ENCODE peak calls at places on chromosomes 16 and 17, in eight cellular contexts. One of them, this sample, is unnamed.

GRCh38 chr17:65368341-65368740 is 193.1 kb downstream of the AXIN2 start:
- DNase-seq in tibial nerve: no peak
- DNase-seq in upper lobe of right lung: no peak
- DNase-seq in cardiac muscle cell: no peak
- DNase-seq in fibroblast of lung: no peak
- DNase-seq in colonic mucosa: no peak
- DNase-seq in esophagus squamous epithelium: no peak
- DNase-seq in CD4-positive, alpha-beta T cell: no peak
- DNase-seq in this sample: no peak

GRCh38 chr16:89375021-89375420 is 115.3 kb downstream of the ANKRD11 start:
- DNase-seq in tibial nerve: no peak
- DNase-seq in upper lobe of right lung: no peak
- DNase-seq in cardiac muscle cell: no peak
- DNase-seq in fibroblast of lung: peak
- DNase-seq in colonic mucosa: no peak
- DNase-seq in esophagus squamous epithelium: no peak
- DNase-seq in CD4-positive, alpha-beta T cell: no peak
- DNase-seq in this sample: no peak

GRCh38 chr17:68612923-68613292 is 11.7 kb upstream of the FAM20A start:
- DNase-seq in tibial nerve: no peak
- DNase-seq in upper lobe of right lung: no peak
- DNase-seq in cardiac muscle cell: no peak
- DNase-seq in fibroblast of lung: no peak
- DNase-seq in colonic mucosa: no peak
- DNase-seq in esophagus squamous epithelium: no peak
- DNase-seq in CD4-positive, alpha-beta T cell: no peak
- DNase-seq in this sample: no peak

GRCh38 chr17:6100146-6100545 is 30.0 kb downstream of the WSCD1 start:
- DNase-seq in tibial nerve: no peak
- DNase-seq in upper lobe of right lung: peak
- DNase-seq in cardiac muscle cell: no peak
- DNase-seq in fibroblast of lung: no peak
- DNase-seq in colonic mucosa: no peak
- DNase-seq in esophagus squamous epithelium: no peak
- DNase-seq in CD4-positive, alpha-beta T cell: no peak
- DNase-seq in this sample: no peak

GRCh38 chr17:8161289-8162231 is 1.2 kb downstream of the VAMP2 start:
- DNase-seq in tibial nerve: no peak
- DNase-seq in upper lobe of right lung: peak
- DNase-seq in cardiac muscle cell: no peak
- DNase-seq in fibroblast of lung: no peak
- DNase-seq in colonic mucosa: no peak
- DNase-seq in esophagus squamous epithelium: no peak
- DNase-seq in CD4-positive, alpha-beta T cell: no peak
- DNase-seq in this sample: no peak

GRCh38 chr16:56787185-56787584 is 57.3 kb downstream of the NUP93 start:
- DNase-seq in tibial nerve: no peak
- DNase-seq in upper lobe of right lung: no peak
- DNase-seq in cardiac muscle cell: no peak
- DNase-seq in fibroblast of lung: no peak
- DNase-seq in colonic mucosa: no peak
- DNase-seq in esophagus squamous epithelium: no peak
- DNase-seq in CD4-positive, alpha-beta T cell: no peak
- DNase-seq in this sample: no peak

GRCh38 chr16:53945996-53946395 is 242.0 kb downstream of the FTO start:
- DNase-seq in tibial nerve: no peak
- DNase-seq in upper lobe of right lung: no peak
- DNase-seq in cardiac muscle cell: peak
- DNase-seq in fibroblast of lung: peak
- DNase-seq in colonic mucosa: no peak
- DNase-seq in esophagus squamous epithelium: no peak
- DNase-seq in CD4-positive, alpha-beta T cell: no peak
- DNase-seq in this sample: peak

GRCh38 chr17:27236710-27237315 is 57.1 kb upstream of the WSB1 start:
- DNase-seq in tibial nerve: peak
- DNase-seq in upper lobe of right lung: no peak
- DNase-seq in cardiac muscle cell: peak
- DNase-seq in fibroblast of lung: peak
- DNase-seq in colonic mucosa: peak
- DNase-seq in esophagus squamous epithelium: no peak
- DNase-seq in CD4-positive, alpha-beta T cell: peak
- DNase-seq in this sample: peak

GRCh38 chr16:51621610-51622009 is 470.5 kb upstream of the SALL1 start:
- DNase-seq in tibial nerve: no peak
- DNase-seq in upper lobe of right lung: no peak
- DNase-seq in cardiac muscle cell: no peak
- DNase-seq in fibroblast of lung: no peak
- DNase-seq in colonic mucosa: no peak
- DNase-seq in esophagus squamous epithelium: no peak
- DNase-seq in CD4-positive, alpha-beta T cell: no peak
- DNase-seq in this sample: peak

GRCh38 chr17:15947976-15948752 is 3.2 kb downstream of the ADORA2B start:
- DNase-seq in tibial nerve: no peak
- DNase-seq in upper lobe of right lung: no peak
- DNase-seq in cardiac muscle cell: no peak
- DNase-seq in fibroblast of lung: no peak
- DNase-seq in colonic mucosa: peak
- DNase-seq in esophagus squamous epithelium: no peak
- DNase-seq in CD4-positive, alpha-beta T cell: no peak
- DNase-seq in this sample: peak

GRCh38 chr16:20359997-20360396 is 7.5 kb upstream of the UMOD start:
- DNase-seq in tibial nerve: no peak
- DNase-seq in upper lobe of right lung: no peak
- DNase-seq in cardiac muscle cell: no peak
- DNase-seq in fibroblast of lung: no peak
- DNase-seq in colonic mucosa: no peak
- DNase-seq in esophagus squamous epithelium: no peak
- DNase-seq in CD4-positive, alpha-beta T cell: no peak
- DNase-seq in this sample: no peak

GRCh38 chr16:86572616-86573015 is 5.7 kb upstream of the FOXL1 start:
- DNase-seq in tibial nerve: no peak
- DNase-seq in upper lobe of right lung: no peak
- DNase-seq in cardiac muscle cell: no peak
- DNase-seq in fibroblast of lung: no peak
- DNase-seq in colonic mucosa: no peak
- DNase-seq in esophagus squamous epithelium: no peak
- DNase-seq in CD4-positive, alpha-beta T cell: no peak
- DNase-seq in this sample: no peak

GRCh38 chr17:64264891-64265290 is 1.8 kb upstream of the TEX2 start:
- DNase-seq in tibial nerve: no peak
- DNase-seq in upper lobe of right lung: no peak
- DNase-seq in cardiac muscle cell: no peak
- DNase-seq in fibroblast of lung: no peak
- DNase-seq in colonic mucosa: no peak
- DNase-seq in esophagus squamous epithelium: no peak
- DNase-seq in CD4-positive, alpha-beta T cell: no peak
- DNase-seq in this sample: no peak

GRCh38 chr17:2084129-2084765 is 29.3 kb downstream of the HIC1 start:
- DNase-seq in tibial nerve: peak
- DNase-seq in upper lobe of right lung: no peak
- DNase-seq in cardiac muscle cell: peak
- DNase-seq in fibroblast of lung: peak
- DNase-seq in colonic mucosa: peak
- DNase-seq in esophagus squamous epithelium: no peak
- DNase-seq in CD4-positive, alpha-beta T cell: no peak
- DNase-seq in this sample: peak

DNA sequence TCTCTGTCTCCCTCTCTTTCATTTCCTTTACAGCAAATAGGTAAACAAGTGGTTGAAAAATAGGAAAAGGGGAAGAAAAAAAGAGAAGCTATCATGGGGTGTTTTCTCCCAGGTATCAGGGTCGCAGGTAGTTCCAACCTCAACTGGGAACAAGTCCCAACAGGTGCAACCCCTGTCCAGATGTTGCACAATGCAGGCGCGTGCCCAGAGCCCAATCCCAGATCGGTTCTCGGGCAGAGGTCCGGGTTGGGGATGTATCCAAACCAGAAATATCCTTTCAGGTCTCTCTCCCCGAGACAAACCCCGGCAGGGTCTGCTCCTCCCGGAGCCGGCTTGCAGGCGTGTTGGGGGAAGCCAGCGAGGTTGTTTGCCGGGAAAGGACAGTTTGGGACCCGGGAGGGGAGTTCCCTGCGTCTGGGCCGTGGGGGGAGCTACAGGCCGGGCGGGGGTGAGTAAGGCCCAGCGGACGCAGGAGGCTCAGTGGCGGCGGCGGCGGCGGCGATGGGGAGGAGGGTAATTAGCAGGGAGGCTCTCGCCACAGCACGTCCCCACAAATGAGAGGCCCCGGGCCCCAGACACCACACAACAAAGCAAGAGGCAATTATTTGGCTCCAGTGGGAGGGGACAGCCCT is 21.2 kb upstream of the SP6 start:
- DNase-seq in tibial nerve: no peak
- DNase-seq in upper lobe of right lung: no peak
- DNase-seq in cardiac muscle cell: no peak
- DNase-seq in fibroblast of lung: no peak
- DNase-seq in colonic mucosa: no peak
- DNase-seq in esophagus squamous epithelium: no peak
- DNase-seq in CD4-positive, alpha-beta T cell: no peak
- DNase-seq in this sample: no peak
- H3K27ac ChIP-seq in tibial nerve: no peak
- H3K27ac ChIP-seq in upper lobe of right lung: no peak
- H3K27ac ChIP-seq in cardiac muscle cell: no peak
- H3K27ac ChIP-seq in fibroblast of lung: no peak
- H3K27ac ChIP-seq in colonic mucosa: no peak
- H3K27ac ChIP-seq in esophagus squamous epithelium: no peak
- H3K27ac ChIP-seq in CD4-positive, alpha-beta T cell: no peak
- H3K27ac ChIP-seq in this sample: peak

DNA sequence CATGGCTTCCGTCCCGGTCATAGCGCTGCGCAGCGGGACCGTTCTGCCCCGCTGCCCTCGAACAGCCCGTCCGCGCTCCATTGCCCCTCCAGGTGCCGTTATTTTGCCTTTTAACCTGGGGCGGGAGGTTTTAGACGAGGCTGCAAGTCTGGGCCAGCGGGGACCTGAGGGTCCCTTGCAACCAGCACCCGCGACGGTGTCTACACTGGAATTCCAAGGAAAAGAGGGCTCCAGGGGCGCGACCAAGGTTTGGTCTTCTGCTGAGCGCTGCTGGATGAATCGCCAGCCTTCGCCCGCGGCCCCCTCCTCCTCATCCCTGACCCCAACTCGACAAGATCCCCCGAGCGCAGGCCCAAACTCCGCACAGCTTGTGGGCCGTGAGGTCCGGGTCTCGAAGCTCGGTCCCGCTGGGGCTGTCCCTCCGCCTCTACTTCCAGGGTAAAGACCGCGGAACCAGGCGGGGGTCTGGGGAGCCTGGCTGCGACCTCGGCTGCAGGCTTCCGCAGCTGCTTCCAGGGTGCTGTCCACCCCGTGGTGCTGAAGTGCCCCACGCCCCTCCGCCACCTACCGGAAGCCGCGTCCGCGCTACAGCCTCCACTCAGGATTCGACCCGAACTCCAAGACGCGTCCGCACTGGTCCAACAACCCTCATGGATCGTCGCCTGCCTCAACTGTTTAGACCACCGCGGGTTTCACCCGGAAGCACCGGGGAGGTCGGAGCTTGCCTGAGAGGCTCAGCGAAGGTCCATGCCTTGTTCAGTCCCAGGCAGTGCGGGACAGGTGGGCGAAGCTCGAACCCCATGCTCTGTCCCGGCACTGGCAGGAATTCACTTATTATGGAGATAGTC is 10.1 kb upstream of the CA4 start:
- DNase-seq in tibial nerve: peak
- DNase-seq in upper lobe of right lung: peak
- DNase-seq in cardiac muscle cell: peak
- DNase-seq in fibroblast of lung: peak
- DNase-seq in colonic mucosa: peak
- DNase-seq in esophagus squamous epithelium: no peak
- DNase-seq in CD4-positive, alpha-beta T cell: peak
- DNase-seq in this sample: peak
- TF ChIP-seq CTCF in tibial nerve: peak
- TF ChIP-seq CTCF in upper lobe of right lung: peak
- TF ChIP-seq CTCF in cardiac muscle cell: peak
- TF ChIP-seq CTCF in fibroblast of lung: peak
- TF ChIP-seq CTCF in colonic mucosa: peak
- TF ChIP-seq CTCF in esophagus squamous epithelium: peak
- TF ChIP-seq CTCF in CD4-positive, alpha-beta T cell: peak
- TF ChIP-seq CTCF in this sample: peak

GRCh38 chr16:69836252-69836651 is 74.1 kb downstream of the WWP2 start:
- DNase-seq in tibial nerve: no peak
- DNase-seq in upper lobe of right lung: no peak
- DNase-seq in cardiac muscle cell: no peak
- DNase-seq in fibroblast of lung: no peak
- DNase-seq in colonic mucosa: no peak
- DNase-seq in esophagus squamous epithelium: no peak
- DNase-seq in CD4-positive, alpha-beta T cell: no peak
- DNase-seq in this sample: no peak

GRCh38 chr16:69839240-69839688 is 77.1 kb downstream of the WWP2 start:
- DNase-seq in tibial nerve: no peak
- DNase-seq in upper lobe of right lung: no peak
- DNase-seq in cardiac muscle cell: no peak
- DNase-seq in fibroblast of lung: no peak
- DNase-seq in colonic mucosa: peak
- DNase-seq in esophagus squamous epithelium: no peak
- DNase-seq in CD4-positive, alpha-beta T cell: no peak
- DNase-seq in this sample: no peak

GRCh38 chr16:69839798-69840409 is 77.8 kb downstream of the WWP2 start:
- DNase-seq in tibial nerve: no peak
- DNase-seq in upper lobe of right lung: peak
- DNase-seq in cardiac muscle cell: no peak
- DNase-seq in fibroblast of lung: peak
- DNase-seq in colonic mucosa: peak
- DNase-seq in esophagus squamous epithelium: no peak
- DNase-seq in CD4-positive, alpha-beta T cell: no peak
- DNase-seq in this sample: no peak

GRCh38 chr16:69837380-69837779 is 75.2 kb downstream of the WWP2 start:
- DNase-seq in tibial nerve: no peak
- DNase-seq in upper lobe of right lung: no peak
- DNase-seq in cardiac muscle cell: no peak
- DNase-seq in fibroblast of lung: no peak
- DNase-seq in colonic mucosa: no peak
- DNase-seq in esophagus squamous epithelium: no peak
- DNase-seq in CD4-positive, alpha-beta T cell: no peak
- DNase-seq in this sample: no peak

DNA sequence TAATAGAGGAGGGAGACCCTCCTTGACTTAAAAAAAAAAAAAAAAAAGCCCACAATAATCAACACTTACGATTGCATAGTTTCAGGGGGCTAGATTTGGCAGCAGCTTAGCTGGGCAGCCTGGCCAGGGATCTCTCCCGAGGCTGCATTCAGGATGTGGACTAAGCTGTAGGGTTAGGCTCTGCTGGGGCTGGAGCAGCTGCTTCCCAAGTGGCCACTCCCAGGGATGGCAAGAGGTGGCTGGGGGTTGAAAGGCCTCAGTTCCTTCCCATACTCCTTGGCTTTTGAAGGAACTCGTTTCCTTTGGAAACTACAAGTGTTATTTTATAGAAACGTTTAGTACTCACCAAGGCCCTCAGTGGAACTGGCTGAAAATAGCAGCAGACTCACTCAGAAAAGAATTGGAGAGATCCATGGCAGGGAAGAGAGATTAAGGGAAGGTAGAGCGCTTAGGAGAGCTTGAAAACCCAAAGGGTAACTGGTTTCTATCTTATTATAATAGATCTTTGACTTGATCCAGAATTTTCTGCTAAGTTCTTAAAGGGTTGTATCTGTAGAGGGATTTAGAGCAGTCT is 76.4 kb downstream of the WWP2 start:
- DNase-seq in tibial nerve: no peak
- DNase-seq in upper lobe of right lung: no peak
- DNase-seq in cardiac muscle cell: peak
- DNase-seq in fibroblast of lung: no peak
- DNase-seq in colonic mucosa: peak
- DNase-seq in esophagus squamous epithelium: no peak
- DNase-seq in CD4-positive, alpha-beta T cell: no peak
- DNase-seq in this sample: no peak
- H3K27ac ChIP-seq in tibial nerve: no peak
- H3K27ac ChIP-seq in upper lobe of right lung: peak
- H3K27ac ChIP-seq in cardiac muscle cell: peak
- H3K27ac ChIP-seq in fibroblast of lung: no peak
- H3K27ac ChIP-seq in colonic mucosa: peak
- H3K27ac ChIP-seq in esophagus squamous epithelium: peak
- H3K27ac ChIP-seq in CD4-positive, alpha-beta T cell: no peak
- H3K27ac ChIP-seq in this sample: no peak

GRCh38 chr16:28218109-28218508 is 6.3 kb upstream of the XPO6 start:
- DNase-seq in tibial nerve: no peak
- DNase-seq in upper lobe of right lung: no peak
- DNase-seq in cardiac muscle cell: peak
- DNase-seq in fibroblast of lung: peak
- DNase-seq in colonic mucosa: peak
- DNase-seq in esophagus squamous epithelium: no peak
- DNase-seq in CD4-positive, alpha-beta T cell: peak
- DNase-seq in this sample: no peak
- TF ChIP-seq CTCF in tibial nerve: no peak
- TF ChIP-seq CTCF in upper lobe of right lung: peak
- TF ChIP-seq CTCF in cardiac muscle cell: peak
- TF ChIP-seq CTCF in fibroblast of lung: peak
- TF ChIP-seq CTCF in colonic mucosa: peak
- TF ChIP-seq CTCF in esophagus squamous epithelium: no peak
- TF ChIP-seq CTCF in CD4-positive, alpha-beta T cell: peak
- TF ChIP-seq CTCF in this sample: no peak